ENCODE peak calls at places on chromosomes 1 and 21, in five cellular contexts. O is uterus, C is heart left ventricle, J is breast epithelium, A is A549. H is an unnamed sample.

GRCh38 chr1:43981135-43981491 is 2.1 kb downstream of the B4GALT2 start:
- DNase-seq in C (no peak), J (no peak), O (no peak), A (no peak), H (no peak)

GRCh38 chr1:177256153-177256814 is 85.5 kb downstream of the BRINP2 start:
- DNase-seq in O (peak; percentile 44), J (no peak), A (peak; percentile 72), C (peak; percentile 71), H (peak; percentile 45)

GRCh38 chr1:168613689-168614655 is 37.6 kb downstream of the XCL1 start:
- DNase-seq in C (peak; percentile 76), J (no peak), O (peak; percentile 76), A (no peak), H (no peak)

GRCh38 chr1:28887418-28887834 is 26.9 kb upstream of the EPB41 start:
- DNase-seq in C (peak; percentile 37), O (peak; percentile 27), A (no peak), J (no peak), H (no peak)

GRCh38 chr1:214029796-214030195 is 42.0 kb downstream of the PROX1 start:
- DNase-seq in O (no peak), C (peak; percentile 30), J (no peak), A (no peak), H (no peak)

GRCh38 chr1:99681583-99681982 is 35.7 kb downstream of the PALMD start:
- DNase-seq in O (no peak), A (no peak), C (peak; percentile 60), J (no peak), H (no peak)

GRCh38 chr1:8318436-8318835 is 522 bp downstream of the SLC45A1 start:
- DNase-seq in C (no peak), O (no peak), A (no peak), J (no peak), H (no peak)

GRCh38 chr1:222880586-222880985 is 65.7 kb downstream of the DISP1 start:
- DNase-seq in C (no peak), A (peak; percentile 23), O (no peak), J (no peak), H (no peak)

GRCh38 chr1:30172757-30173156 is 550.6 kb downstream of the MATN1 start:
- DNase-seq in O (no peak), C (no peak), A (no peak), J (no peak), H (no peak)

GRCh38 chr21:36320421-36321324 is 676 bp downstream of the MORC3 start:
- DNase-seq in A (peak; percentile 49), C (peak; percentile 79), O (no peak), J (peak; percentile 70), H (peak; percentile 99)
- TF ChIP-seq POLR2A in A (peak; percentile 37), C (no peak), O (peak; percentile 4), J (no peak), H (peak; percentile 73)

GRCh38 chr1:11539850-11540772 is 61.2 kb downstream of the DISP3 start:
- DNase-seq in C (no peak), J (no peak), O (no peak), A (no peak), H (no peak)

GRCh38 chr1:11540773-11541160 is 61.8 kb downstream of the DISP3 start:
- DNase-seq in O (no peak), A (no peak), J (no peak), C (no peak), H (no peak)

GRCh38 chr1:11541956-11542355 is 63.0 kb downstream of the DISP3 start:
- DNase-seq in J (no peak), O (no peak), A (no peak), C (no peak), H (no peak)

GRCh38 chr1:11543392-11543791 is 64.4 kb downstream of the DISP3 start:
- DNase-seq in J (no peak), O (no peak), C (no peak), A (no peak), H (no peak)

GRCh38 chr1:11541236-11541635 is 62.3 kb downstream of the DISP3 start:
- DNase-seq in J (no peak), O (no peak), A (no peak), C (no peak), H (no peak)
- TF ChIP-seq POLR2A in J (no peak), O (no peak), A (no peak), C (no peak), H (no peak)

GRCh38 chr1:211576717-211577116 is 2.2 kb downstream of the SLC30A1 start:
- DNase-seq in C (no peak), O (no peak), J (no peak), A (no peak), H (no peak)

GRCh38 chr1:211577277-211577825 is 1.6 kb downstream of the SLC30A1 start:
- DNase-seq in C (no peak), A (no peak), J (no peak), O (no peak), H (no peak)

GRCh38 chr1:211579434-211580302 is 707 bp upstream of the SLC30A1 start:
- DNase-seq in O (no peak), A (peak; percentile 48), C (peak; percentile 90), J (peak; percentile 70), H (peak; percentile 88)

GRCh38 chr1:211578640-211579433 is at the start of gene SLC30A1:
- DNase-seq in C (peak; percentile 100), A (peak; percentile 99), J (peak; percentile 100), O (peak; percentile 99), H (peak; percentile 99)

DNA sequence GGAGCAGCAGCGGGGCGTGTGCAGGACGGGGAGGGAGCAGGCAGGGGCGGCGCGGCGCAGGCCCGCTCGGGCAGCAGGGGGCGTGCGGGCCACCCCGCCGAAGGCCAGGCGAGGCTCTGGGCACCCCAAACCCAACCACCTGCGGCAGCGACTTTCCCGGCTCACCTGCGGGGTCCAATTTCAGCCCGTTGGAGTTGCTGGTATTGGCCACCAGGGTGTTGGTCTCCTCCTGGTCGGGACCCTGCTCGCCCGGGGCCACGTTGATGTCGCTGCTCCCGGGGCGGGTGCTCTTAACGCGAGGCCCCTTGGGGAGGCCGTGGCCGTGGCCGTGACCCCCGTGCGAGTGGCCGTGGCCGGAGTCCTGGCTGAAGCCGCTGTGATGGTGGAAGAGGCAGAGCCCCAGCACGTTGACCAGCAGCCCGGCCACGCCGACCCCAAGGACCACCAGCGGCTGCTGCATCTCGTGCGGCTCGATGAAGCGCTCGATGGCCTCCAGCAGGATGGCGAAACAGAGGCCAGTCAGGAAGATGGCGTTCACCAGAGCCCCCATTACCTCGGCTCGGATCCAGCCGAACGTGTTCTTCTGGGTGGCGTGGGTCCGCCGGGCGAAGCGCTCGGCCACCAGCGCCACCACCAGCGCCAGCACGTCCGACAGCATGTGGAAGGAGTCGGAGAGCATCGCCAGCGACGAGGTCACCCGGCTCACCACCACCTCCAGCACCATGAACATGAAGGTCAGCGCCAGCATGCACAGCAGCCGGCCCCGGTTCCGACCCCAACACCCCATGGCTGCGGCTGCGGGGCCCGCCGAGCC is 928 bp downstream of the SLC30A1 start:
- DNase-seq in J (peak; percentile 64), O (peak; percentile 69), C (peak; percentile 81), A (peak; percentile 76), H (peak; percentile 81)
- TF ChIP-seq POLR2A in J (no peak), O (no peak), C (no peak), A (peak; percentile 47), H (no peak)

DNA sequence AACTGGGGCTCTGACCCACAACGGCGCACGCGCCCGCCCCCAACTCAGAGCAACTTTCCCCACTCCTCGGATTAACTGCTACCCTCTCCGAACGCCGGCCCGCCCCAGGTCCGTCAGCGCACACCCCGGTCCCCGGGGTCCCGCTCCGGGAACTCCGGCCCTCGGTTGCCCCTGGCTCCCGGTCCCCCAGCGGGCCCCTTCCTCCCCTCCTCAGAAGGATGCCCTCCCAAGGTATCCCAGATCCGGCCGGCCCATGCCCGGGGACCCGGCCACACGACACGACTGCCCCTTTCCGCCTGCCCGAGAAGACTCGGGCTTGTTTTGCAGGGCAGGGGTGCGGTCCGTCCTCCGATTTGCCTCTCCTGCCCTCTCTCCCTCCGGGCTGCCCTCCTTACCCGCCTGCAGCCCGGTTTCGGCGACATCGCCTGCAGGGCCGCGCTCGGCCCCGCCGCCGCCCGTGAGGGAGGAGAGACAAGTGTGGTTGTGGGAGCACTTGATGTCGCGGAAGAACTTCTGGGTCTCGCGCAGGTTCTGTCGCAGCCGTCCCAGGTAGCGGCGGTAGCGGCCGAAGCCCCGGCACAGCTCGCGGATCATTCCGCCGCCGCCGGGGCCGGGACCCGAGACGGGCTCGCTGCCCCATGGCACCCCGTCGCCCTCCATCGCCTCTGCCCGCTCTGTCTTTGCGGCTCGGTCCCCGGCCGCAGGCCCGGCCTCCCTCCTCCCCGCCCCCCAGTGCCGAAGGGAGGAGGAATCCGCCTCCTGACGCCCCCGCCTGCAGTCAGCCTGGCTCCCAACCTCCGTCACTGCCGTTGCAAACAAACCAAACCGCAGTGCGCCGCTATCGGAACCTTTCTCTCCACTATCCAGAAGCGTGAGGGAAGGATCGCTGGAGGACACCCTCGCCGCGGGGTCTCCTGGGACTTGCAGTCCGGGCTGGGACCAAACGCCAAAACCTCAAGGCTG is at the start of gene DSTYK:
- DNase-seq in A (peak; percentile 96), O (peak; percentile 93), C (peak; percentile 96), J (peak; percentile 92), H (peak; percentile 96)
- TF ChIP-seq POLR2A in A (peak; percentile 84), O (peak; percentile 85), C (peak; percentile 19), J (no peak), H (peak; percentile 93)

H was measured in erythroblast.